ENCODE peak calls at places on chromosomes 13 and 19, in seven cellular contexts. Y, N, V, S, U, A and O are unnamed samples.
A peak's percentile ranks its signal among the peaks of the same experiment; 100 is the strongest.

GRCh38 chr19:40801449-40802299 is 2.7 kb downstream of the EGLN2 start:
- DNase-seq in U (no peak), N (no peak), Y (no peak), V (no peak), A (no peak), S (no peak), O (no peak)

GRCh38 chr13:73364706-73365105 is 305.9 kb downstream of the KLF5 start:
- DNase-seq in Y (no peak), V (no peak), U (no peak), A (no peak), S (no peak), N (no peak), O (no peak)

GRCh38 chr13:105278797-105279425 is 1256.6 kb downstream of the EFNB2 start:
- DNase-seq in A (no peak), N (peak; percentile 3), U (no peak), V (no peak), S (no peak), Y (no peak), O (no peak)

GRCh38 chr19:19554074-19555023 is 16.3 kb downstream of the CILP2 start:
- DNase-seq in N (peak; percentile 69), S (no peak), U (no peak), V (no peak), Y (peak; percentile 70), A (no peak), O (peak; percentile 66)

GRCh38 chr13:112588490-112589297 is 741 bp upstream of the TUBGCP3 start:
- DNase-seq in U (no peak), Y (no peak), S (no peak), V (no peak), N (no peak), A (no peak), O (no peak)

GRCh38 chr13:104057851-104058250 is 991.6 kb upstream of the SLC10A2 start:
- DNase-seq in U (no peak), V (no peak), N (no peak), S (no peak), Y (no peak), A (no peak), O (no peak)

GRCh38 chr19:6733338-6734095 is 3.9 kb downstream of the GPR108 start:
- DNase-seq in Y (no peak), U (no peak), A (no peak), V (no peak), S (no peak), N (no peak), O (no peak)

GRCh38 chr13:76025392-76025791 is 389.3 kb downstream of the LMO7 start:
- DNase-seq in U (no peak), V (no peak), Y (no peak), A (no peak), S (no peak), N (no peak), O (no peak)

GRCh38 chr13:52452470-52452869 is 2.0 kb upstream of the VPS36 start:
- DNase-seq in V (no peak), N (no peak), A (no peak), U (no peak), Y (no peak), S (no peak), O (no peak)

GRCh38 chr13:48727252-48728011 is 73.7 kb downstream of the CYSLTR2 start:
- DNase-seq in V (no peak), U (peak; percentile 70), Y (no peak), N (no peak), S (no peak), A (no peak), O (no peak)

GRCh38 chr13:109427148-109427547 is 359.2 kb downstream of the IRS2 start:
- DNase-seq in Y (no peak), V (no peak), N (no peak), A (no peak), S (no peak), U (no peak), O (no peak)

GRCh38 chr13:50617134-50617721 is 226.3 kb downstream of the DLEU7 start:
- DNase-seq in A (no peak), Y (no peak), S (no peak), U (no peak), V (no peak), N (no peak), O (peak; percentile 78)

GRCh38 chr19:32224371-32225244 is 120.8 kb upstream of the ZNF507 start:
- DNase-seq in V (no peak), S (no peak), A (peak; percentile 91), U (peak; percentile 37), Y (peak; percentile 76), N (peak; percentile 87), O (no peak)

GRCh38 chr13:95298971-95299627 is 2.2 kb downstream of the ABCC4 start:
- DNase-seq in S (no peak), V (no peak), Y (no peak), A (no peak), N (no peak), U (no peak), O (peak; percentile 61)

GRCh38 chr13:73924607-73925006 is 209.6 kb downstream of the KLF12 start:
- DNase-seq in A (no peak), Y (no peak), S (no peak), U (no peak), V (no peak), N (no peak), O (no peak)

GRCh38 chr19:33195711-33196347 is 1.7 kb downstream of the LRP3 start:
- DNase-seq in V (no peak), Y (no peak), N (no peak), A (no peak), U (no peak), S (no peak), O (no peak)

GRCh38 chr13:92575782-92576181 is 650.8 kb upstream of the GPC6 start:
- DNase-seq in U (no peak), S (peak; percentile 17), A (no peak), Y (no peak), V (no peak), N (no peak), O (no peak)

GRCh38 chr19:48443262-48443661 is 2.5 kb upstream of the GRWD1 start:
- DNase-seq in N (no peak), V (no peak), Y (no peak), S (no peak), U (no peak), A (no peak), O (no peak)

GRCh38 chr19:32124585-32124984 is 220.8 kb upstream of the ZNF507 start:
- DNase-seq in Y (no peak), U (no peak), V (no peak), A (no peak), N (no peak), S (no peak), O (no peak)

GRCh38 chr19:2982983-2983350 is 5.6 kb downstream of the TLE6 start:
- DNase-seq in Y (no peak), U (peak; percentile 81), A (no peak), N (no peak), S (peak; percentile 81), V (peak; percentile 96), O (peak; percentile 90)

GRCh38 chr13:58134525-58134924 is 503.0 kb downstream of the PCDH17 start:
- DNase-seq in U (no peak), A (no peak), N (no peak), S (no peak), V (no peak), Y (no peak), O (no peak)

GRCh38 chr13:77599351-77599750 is 63.8 kb downstream of the SCEL start:
- DNase-seq in S (no peak), N (no peak), U (no peak), A (no peak), Y (no peak), V (no peak), O (no peak)
- TF ChIP-seq CTCF in S (no peak), N (no peak), U (no peak), A (no peak), Y (no peak), V (no peak), O (no peak)

GRCh38 chr19:13865243-13865577 is 11.7 kb upstream of the NANOS3 start:
- DNase-seq in U (no peak), Y (no peak), S (no peak), V (no peak), A (no peak), N (no peak), O (no peak)

GRCh38 chr19:13864513-13865242 is 12.3 kb upstream of the NANOS3 start:
- DNase-seq in Y (no peak), N (peak; percentile 41), A (no peak), V (no peak), U (no peak), S (no peak), O (no peak)

GRCh38 chr19:13864223-13864512 is 12.8 kb upstream of the NANOS3 start:
- DNase-seq in Y (no peak), A (no peak), V (no peak), U (no peak), S (no peak), N (no peak), O (no peak)

GRCh38 chr19:13866463-13867046 is 10.4 kb upstream of the NANOS3 start:
- DNase-seq in V (no peak), Y (no peak), U (no peak), A (no peak), S (no peak), N (no peak), O (no peak)

GRCh38 chr19:13865578-13866462 is 11.1 kb upstream of the NANOS3 start:
- DNase-seq in V (no peak), Y (no peak), U (no peak), A (no peak), N (peak; percentile 59), S (no peak), O (no peak)
- TF ChIP-seq CTCF in V (no peak), Y (no peak), U (no peak), A (no peak), N (no peak), S (no peak), O (no peak)

DNA sequence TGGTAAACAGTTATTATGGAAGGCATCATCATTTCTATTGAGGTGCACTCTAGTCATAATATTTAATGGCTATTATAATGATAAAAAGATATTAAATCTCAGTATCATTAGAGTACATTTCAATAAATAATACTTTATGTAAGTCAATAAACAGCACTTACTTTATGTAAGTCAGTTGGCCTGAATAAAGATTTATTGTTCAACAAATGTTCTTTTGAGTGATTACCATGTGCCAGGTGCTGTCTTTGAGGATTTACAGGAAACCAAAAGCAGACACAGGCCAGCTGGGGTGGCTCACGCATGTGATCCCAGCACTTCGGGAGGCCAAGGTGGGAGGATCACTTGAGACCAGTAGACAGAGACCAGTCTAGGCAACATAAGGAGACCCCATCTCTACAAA is 5.0 kb upstream of the NKG7 start:
- DNase-seq in S (no peak), A (no peak), N (no peak), U (no peak), Y (no peak), V (no peak), O (no peak)
- TF ChIP-seq CTCF in S (no peak), A (no peak), N (no peak), U (no peak), Y (no peak), V (no peak), O (no peak)

DNA sequence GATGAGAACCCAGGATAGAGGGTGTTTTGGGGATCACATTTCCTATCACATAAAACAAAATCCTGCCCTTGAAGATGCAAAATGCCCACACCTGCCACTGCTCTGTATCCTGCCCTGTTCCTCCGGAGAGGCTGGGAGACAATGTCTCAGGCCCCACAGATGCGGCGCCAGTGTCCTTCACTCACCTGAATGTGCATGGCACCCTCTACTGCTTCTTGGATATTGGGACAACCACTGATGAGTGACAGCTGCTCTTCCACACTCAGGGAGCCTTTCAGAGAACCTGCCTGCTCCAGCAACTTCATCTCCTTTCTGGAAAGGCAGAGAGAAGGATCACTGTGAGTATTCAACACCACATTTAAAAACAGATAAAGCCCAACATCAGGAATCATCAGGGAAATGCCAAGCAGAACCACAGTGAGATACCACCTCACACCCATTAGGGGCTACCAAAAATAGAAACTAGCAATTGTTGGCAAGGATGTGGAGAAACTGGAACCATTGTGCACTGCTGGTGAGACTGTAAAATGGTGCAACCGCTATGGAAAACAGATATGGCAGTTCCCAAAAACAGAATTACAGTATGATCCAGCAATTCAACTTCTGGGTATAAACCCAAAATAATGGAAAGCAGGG is 36.4 kb downstream of the CRYL1 start:
- DNase-seq in N (no peak), S (peak; percentile 24), A (no peak), V (peak; percentile 25), U (no peak), Y (no peak), O (no peak)
- TF ChIP-seq CTCF in N (no peak), S (no peak), A (no peak), V (peak; percentile 15), U (peak; percentile 28), Y (no peak), O (peak; percentile 28)